ENCODE peak calls at places on chromosomes 6 and 20, in eight cellular contexts. L is activated effector memory CD4-positive, alpha-beta T cell treated with Interleukin-2 at 50 U/mL for 16 hours; K is HS-5; J is astrocyte of the spinal cord; U is activated CD4-positive, alpha-beta T cell treated with anti-CD3 and anti-CD28 coated beads for 4 hours; R is activated CD4-positive, CD25-positive, alpha-beta regulatory T cell; A is stimulated activated CD4-positive, alpha-beta T cell treated with anti-CD3 and anti-CD28 coated beads, Interleukin-1b, Interleukin-23, amount 100 ng/mL, for 24 hours; C is DMS153. V is an unnamed sample.

GRCh38 chr6:165956874-165957273 is 210.8 kb downstream of the TBXT start:
- DNase-seq in L (no peak), U (no peak), R (no peak), K (no peak), J (no peak), A (no peak), C (no peak), V (no peak)

GRCh38 chr6:139295906-139296305 is 4.1 kb upstream of the TXLNB start:
- DNase-seq in L (no peak), C (no peak), K (no peak), A (no peak), J (no peak), U (no peak), R (no peak), V (peak; percentile 51)

GRCh38 chr20:34824026-34824860 is 1.2 kb downstream of the NCOA6 start:
- DNase-seq in L (peak; percentile 50), J (peak; percentile 40), A (peak; percentile 40), K (no peak), U (peak; percentile 80), C (peak; percentile 68), R (peak; percentile 41), V (peak; percentile 76)

GRCh38 chr6:156497618-156498017 is 279.6 kb upstream of the ARID1B start:
- DNase-seq in K (no peak), J (no peak), C (no peak), R (no peak), L (no peak), A (no peak), U (no peak), V (no peak)

GRCh38 chr6:167429353-167429752 is 104.5 kb downstream of the TTLL2 start:
- DNase-seq in C (no peak), A (no peak), R (no peak), U (no peak), L (no peak), K (no peak), J (no peak), V (no peak)

GRCh38 chr20:17666491-17666890 is 15.6 kb downstream of the RRBP1 start:
- DNase-seq in K (no peak), J (peak; percentile 70), A (no peak), U (no peak), L (no peak), C (no peak), R (no peak), V (no peak)

GRCh38 chr6:158191032-158191431 is 22.9 kb downstream of the GTF2H5 start:
- DNase-seq in U (no peak), J (no peak), K (no peak), C (no peak), A (no peak), R (no peak), L (no peak), V (no peak)

GRCh38 chr6:169240591-169241390 is 12.9 kb downstream of the THBS2 start:
- DNase-seq in C (no peak), K (no peak), U (no peak), J (peak; percentile 24), L (no peak), A (no peak), R (no peak), V (no peak)

GRCh38 chr6:31906122-31906521 is 4.2 kb upstream of the ZBTB12 start:
- DNase-seq in J (no peak), K (no peak), L (no peak), A (no peak), R (no peak), U (no peak), C (no peak), V (no peak)

GRCh38 chr20:46994341-46994740 is 99.7 kb downstream of the EYA2 start:
- DNase-seq in A (peak; percentile 7), R (no peak), L (peak; percentile 29), U (peak; percentile 2), C (peak; percentile 40), J (no peak), K (no peak), V (no peak)

GRCh38 chr6:2114100-2114499 is 131.3 kb downstream of the GMDS start:
- DNase-seq in C (no peak), J (no peak), K (no peak), A (no peak), L (no peak), R (no peak), U (no peak), V (no peak)

GRCh38 chr6:109183109-109183508 is 87.8 kb downstream of the CEP57L1 start:
- DNase-seq in K (no peak), A (no peak), C (peak; percentile 15), J (no peak), L (no peak), U (no peak), R (no peak), V (peak; percentile 57)

GRCh38 chr20:62066339-62066982 is 780 bp upstream of the TAF4 start:
- DNase-seq in R (no peak), C (peak; percentile 26), K (no peak), A (peak; percentile 11), J (peak; percentile 44), U (peak; percentile 39), L (no peak), V (peak; percentile 70)

GRCh38 chr6:165659945-165660862 is 2.8 kb downstream of the PDE10A start:
- DNase-seq in U (no peak), K (no peak), R (no peak), J (no peak), C (no peak), L (no peak), A (no peak), V (no peak)

GRCh38 chr6:155955038-155955437 is 499.4 kb upstream of the NOX3 start:
- DNase-seq in U (no peak), C (no peak), R (no peak), J (no peak), A (no peak), L (no peak), K (no peak), V (peak; percentile 8)

GRCh38 chr20:39778847-39779641 is 816.9 kb downstream of the DHX35 start:
- DNase-seq in C (no peak), U (no peak), K (no peak), J (peak; percentile 52), R (no peak), A (no peak), L (no peak), V (no peak)

GRCh38 chr6:36478051-36478526 is 35.3 kb downstream of the KCTD20 start:
- DNase-seq in J (no peak), C (no peak), A (no peak), K (no peak), U (no peak), L (no peak), R (no peak), V (peak; percentile 42)

GRCh38 chr6:26534681-26535465 is 3.3 kb upstream of the HMGN4 start:
- DNase-seq in C (no peak), L (no peak), K (no peak), U (no peak), J (no peak), A (no peak), R (no peak), V (no peak)

GRCh38 chr20:50216543-50217206 is 26.0 kb downstream of the CEBPB start:
- DNase-seq in R (no peak), K (no peak), C (no peak), A (no peak), J (no peak), L (no peak), U (no peak), V (no peak)

GRCh38 chr6:120735641-120736040 is 598.6 kb downstream of the TBC1D32 start:
- DNase-seq in K (peak; percentile 36), L (no peak), C (no peak), A (no peak), U (no peak), J (peak; percentile 13), R (no peak), V (no peak)

GRCh38 chr20:21613512-21613911 is 92.0 kb upstream of the PAX1 start:
- DNase-seq in C (peak; percentile 91), R (no peak), K (no peak), U (no peak), J (no peak), A (no peak), L (no peak), V (no peak)

GRCh38 chr20:44460795-44461141 is 14.9 kb upstream of the TTPAL start:
- DNase-seq in U (peak; percentile 4), L (no peak), K (no peak), C (no peak), J (peak; percentile 29), R (no peak), A (no peak), V (peak; percentile 58)

GRCh38 chr6:80174931-80175572 is 68.6 kb downstream of the BCKDHB start:
- DNase-seq in R (no peak), U (no peak), A (no peak), J (peak; percentile 76), L (no peak), C (no peak), K (peak; percentile 69), V (peak; percentile 86)

GRCh38 chr6:114291428-114291827 is 51.4 kb downstream of the HS3ST5 start:
- DNase-seq in R (no peak), K (no peak), L (no peak), C (no peak), U (no peak), J (no peak), A (no peak), V (no peak)

GRCh38 chr20:45576995-45577394 is 2.1 kb downstream of the WFDC8 start:
- DNase-seq in J (peak; percentile 1), A (no peak), L (no peak), K (no peak), U (no peak), R (no peak), C (no peak), V (no peak)

GRCh38 chr6:9028086-9028485 is 592.7 kb upstream of the SLC35B3 start:
- DNase-seq in J (no peak), R (no peak), U (no peak), A (no peak), K (no peak), L (no peak), C (no peak), V (no peak)

GRCh38 chr6:134173936-134174789 is 121.7 kb upstream of the SLC2A12 start:
- DNase-seq in U (peak; percentile 93), K (no peak), C (peak; percentile 27), L (peak; percentile 75), J (peak; percentile 88), A (peak; percentile 88), R (peak; percentile 67), V (peak; percentile 87)

GRCh38 chr6:71080793-71081192 is 123.9 kb upstream of the B3GAT2 start:
- DNase-seq in C (no peak), J (peak; percentile 82), L (no peak), K (no peak), A (no peak), U (no peak), R (no peak), V (no peak)

GRCh38 chr6:160950507-160950906 is 41.1 kb upstream of the MAP3K4 start:
- DNase-seq in L (no peak), R (no peak), J (peak; percentile 55), C (peak; percentile 15), A (no peak), K (no peak), U (no peak), V (no peak)

GRCh38 chr6:3625161-3625979 is 126.1 kb downstream of the PXDC1 start:
- DNase-seq in C (no peak), J (no peak), A (no peak), K (no peak), U (no peak), L (no peak), R (no peak), V (no peak)

GRCh38 chr6:138275976-138276375 is 57.7 kb upstream of the PBOV1 start:
- DNase-seq in K (no peak), C (no peak), J (no peak), U (no peak), R (no peak), L (no peak), A (no peak), V (no peak)